ENCODE peak calls at places on chromosome 3, in four cellular contexts. V is K562, S is HepG2, Y is GM12878. N is an unnamed sample.

GRCh38 chr3:181919375-181919774 is 207.7 kb downstream of the SOX2 start:
- DNase-seq in V (no peak), S (no peak), Y (no peak), N (no peak)

GRCh38 chr3:52259448-52259847 is 13.9 kb downstream of the PPM1M start:
- DNase-seq in V (no peak), S (no peak), Y (no peak), N (no peak)

GRCh38 chr3:46851364-46852328 is 11.6 kb downstream of the MYL3 start:
- DNase-seq in V (no peak), S (no peak), Y (no peak), N (no peak)

GRCh38 chr3:188049890-188050530 is 103.9 kb upstream of the LPP start:
- DNase-seq in V (no peak), S (no peak), Y (no peak), N (no peak)

GRCh38 chr3:81716870-81717509 is 44.5 kb downstream of the GBE1 start:
- DNase-seq in V (peak; percentile 5), S (peak; percentile 86), Y (no peak), N (peak; percentile 3)

GRCh38 chr3:179088306-179088705 is 16.7 kb upstream of the ZMAT3 start:
- DNase-seq in V (peak; percentile 62), S (no peak), Y (no peak), N (peak; percentile 9)

GRCh38 chr3:112767177-112767576 is 79.5 kb downstream of the CD200R1L start:
- DNase-seq in V (no peak), S (no peak), Y (peak; percentile 24), N (no peak)

GRCh38 chr3:5757213-5757804 is 569.8 kb downstream of the EDEM1 start:
- DNase-seq in V (no peak), S (no peak), Y (peak; percentile 35), N (no peak)

GRCh38 chr3:23607184-23607847 is 198.4 kb upstream of the UBE2E1 start:
- DNase-seq in V (no peak), S (no peak), Y (no peak), N (no peak)

GRCh38 chr3:16145176-16145575 is 29.3 kb upstream of the GALNT15 start:
- DNase-seq in V (no peak), S (no peak), Y (no peak), N (no peak)

GRCh38 chr3:99647081-99647480 is 8.7 kb downstream of the COL8A1 start:
- DNase-seq in V (no peak), S (no peak), Y (no peak), N (no peak)

GRCh38 chr3:36380171-36381031 is at the start of gene STAC:
- DNase-seq in V (no peak), S (no peak), Y (no peak), N (peak; percentile 67)

GRCh38 chr3:191762323-191762960 is 301.5 kb downstream of the PYDC2 start:
- DNase-seq in V (no peak), S (peak; percentile 95), Y (no peak), N (peak; percentile 60)

GRCh38 chr3:180538493-180538892 is 63.5 kb upstream of the TTC14 start:
- DNase-seq in V (no peak), S (no peak), Y (no peak), N (no peak)

GRCh38 chr3:180447156-180447555 is 154.8 kb upstream of the TTC14 start:
- DNase-seq in V (no peak), S (no peak), Y (no peak), N (no peak)

GRCh38 chr3:120645083-120645800 is 36.8 kb downstream of the HGD start:
- DNase-seq in V (no peak), S (no peak), Y (no peak), N (no peak)

GRCh38 chr3:47613723-47614122 is 35.1 kb upstream of the CSPG5 start:
- DNase-seq in V (no peak), S (no peak), Y (no peak), N (no peak)

GRCh38 chr3:184066211-184066610 is 13.4 kb downstream of the HTR3C start:
- DNase-seq in V (no peak), S (no peak), Y (no peak), N (no peak)

GRCh38 chr3:127408684-127409420 is 121.0 kb upstream of the PRR20G start:
- DNase-seq in V (no peak), S (no peak), Y (no peak), N (peak; percentile 59)

GRCh38 chr3:50550079-50550736 is 17.3 kb downstream of the C3orf18 start:
- DNase-seq in V (peak; percentile 69), S (peak; percentile 36), Y (no peak), N (peak; percentile 89)

DNA sequence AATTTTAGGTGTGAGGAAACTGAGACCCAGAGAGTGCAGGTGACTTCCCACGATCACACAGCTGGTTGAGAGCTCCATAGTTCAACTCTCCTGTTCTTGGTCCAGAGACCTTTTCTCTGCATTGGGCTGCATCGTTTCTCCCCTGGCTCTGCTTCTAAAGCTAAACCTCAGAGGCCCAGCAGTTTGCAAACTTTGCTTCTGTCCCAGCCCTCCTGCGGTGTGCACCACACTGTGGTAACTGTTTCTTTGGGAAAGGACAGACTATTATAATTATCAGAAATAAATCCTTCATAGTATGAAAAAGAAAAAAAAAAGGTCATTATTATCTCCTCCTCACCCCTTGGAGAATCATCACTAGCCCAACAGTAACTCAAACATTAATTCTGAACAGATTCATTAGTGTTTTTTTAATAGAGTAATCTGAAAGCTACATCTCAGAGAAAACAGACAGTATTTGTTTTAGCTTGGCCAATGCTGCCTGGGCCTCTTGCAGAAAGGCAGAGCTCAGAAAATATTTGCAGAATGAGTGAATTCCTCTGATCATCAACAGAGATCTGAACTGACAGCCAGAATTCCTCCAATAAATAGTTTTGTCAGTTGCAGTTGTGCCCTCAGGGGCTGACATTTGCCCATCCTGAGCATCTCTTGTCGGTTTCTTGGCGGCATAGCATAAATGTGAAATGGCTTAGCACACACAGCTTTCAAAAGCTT is 52.9 kb downstream of the BFSP2 start:
- DNase-seq in V (no peak), S (peak; percentile 78), Y (no peak), N (no peak)
- TF ChIP-seq JUNB in V (no peak), S (no peak), Y (no peak), N (no peak)

GRCh38 chr3:31924628-31925270 is 56.3 kb downstream of the OSBPL10 start:
- DNase-seq in V (no peak), S (no peak), Y (no peak), N (no peak)

GRCh38 chr3:31925271-31925630 is 55.8 kb downstream of the OSBPL10 start:
- DNase-seq in V (no peak), S (no peak), Y (no peak), N (no peak)

GRCh38 chr3:31929826-31930502 is 51.1 kb downstream of the OSBPL10 start:
- DNase-seq in V (no peak), S (no peak), Y (no peak), N (no peak)

GRCh38 chr3:31927806-31928205 is 53.3 kb downstream of the OSBPL10 start:
- DNase-seq in V (no peak), S (no peak), Y (no peak), N (no peak)

GRCh38 chr3:31926543-31926942 is 54.5 kb downstream of the OSBPL10 start:
- DNase-seq in V (no peak), S (no peak), Y (no peak), N (no peak)
- H3K79me2 ChIP-seq in V (no peaks in the 10 kb centered on the region), S (peaks cover 45% of the 10 kb centered on the region), Y (no peaks in the 10 kb centered on the region), N (peaks cover 100% of the 10 kb centered on the region)

DNA sequence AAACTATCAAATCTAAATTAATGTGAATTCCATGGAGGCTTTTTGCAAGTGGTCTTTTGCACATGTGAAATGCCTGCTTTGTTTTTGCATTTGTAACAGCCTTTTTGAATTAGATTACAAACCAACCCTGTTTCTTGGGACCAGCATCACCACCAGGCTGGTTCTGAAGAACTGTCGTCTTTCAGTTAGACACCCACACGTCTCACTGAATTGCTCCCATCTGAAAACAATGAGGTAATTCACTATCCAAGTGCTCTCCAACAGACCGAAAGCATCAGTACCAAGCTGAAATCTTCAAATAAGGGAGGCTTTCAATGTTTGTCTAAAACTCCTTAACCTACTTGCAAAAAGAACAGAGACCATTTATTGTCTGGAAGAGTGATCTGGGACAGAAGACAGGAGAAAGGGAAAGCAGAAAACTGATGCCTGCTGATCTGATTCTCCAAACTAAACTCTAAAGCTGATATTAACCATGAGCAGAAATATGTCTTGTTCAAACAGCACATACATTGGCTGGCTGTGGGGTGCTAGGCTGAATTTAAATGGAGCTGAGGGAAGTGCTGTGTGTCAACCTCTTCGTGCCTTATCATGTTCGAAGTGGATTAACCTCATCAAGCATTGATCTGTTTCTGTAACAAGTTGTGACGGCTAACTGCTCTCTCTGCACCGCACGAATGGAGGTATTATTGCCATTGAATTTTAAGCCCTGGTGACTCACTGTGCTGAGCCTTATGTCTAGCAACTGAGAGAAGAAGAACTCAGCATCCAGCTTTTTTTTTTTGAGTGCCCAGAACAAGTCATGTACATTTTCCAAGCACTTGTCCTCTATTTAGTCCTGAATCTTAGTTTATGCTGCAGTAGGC is 213.7 kb upstream of the P2RY1 start:
- DNase-seq in V (no peak), S (no peak), Y (no peak), N (no peak)
- H3K27ac ChIP-seq in V (no peak overlapping the region), S (no peak overlapping the region), Y (no peak overlapping the region), N (no peak overlapping the region)

DNA sequence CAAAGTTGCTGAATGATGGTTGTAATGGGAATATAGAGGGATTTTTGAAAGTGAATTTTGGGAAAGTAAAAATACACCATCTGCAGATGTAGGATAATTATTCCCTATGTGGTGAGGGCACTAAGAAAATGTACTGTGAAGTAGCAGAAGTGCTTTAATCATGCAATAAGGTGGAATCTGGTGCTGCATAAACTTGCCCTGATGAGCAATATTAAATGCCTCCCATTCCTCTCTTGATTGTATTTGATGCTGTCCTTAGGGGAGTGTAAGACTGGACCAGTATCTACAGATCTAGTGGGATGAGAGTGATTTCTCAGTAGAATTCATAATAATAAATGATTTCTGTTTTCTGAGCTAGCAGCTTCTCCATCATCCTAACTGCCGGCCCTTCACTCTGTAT is 47.7 kb upstream of the ATP2C1 start:
- DNase-seq in V (no peak), S (no peak), Y (no peak), N (no peak)
- TF ChIP-seq JUNB in V (no peak), S (no peak), Y (no peak), N (no peak)

DNA sequence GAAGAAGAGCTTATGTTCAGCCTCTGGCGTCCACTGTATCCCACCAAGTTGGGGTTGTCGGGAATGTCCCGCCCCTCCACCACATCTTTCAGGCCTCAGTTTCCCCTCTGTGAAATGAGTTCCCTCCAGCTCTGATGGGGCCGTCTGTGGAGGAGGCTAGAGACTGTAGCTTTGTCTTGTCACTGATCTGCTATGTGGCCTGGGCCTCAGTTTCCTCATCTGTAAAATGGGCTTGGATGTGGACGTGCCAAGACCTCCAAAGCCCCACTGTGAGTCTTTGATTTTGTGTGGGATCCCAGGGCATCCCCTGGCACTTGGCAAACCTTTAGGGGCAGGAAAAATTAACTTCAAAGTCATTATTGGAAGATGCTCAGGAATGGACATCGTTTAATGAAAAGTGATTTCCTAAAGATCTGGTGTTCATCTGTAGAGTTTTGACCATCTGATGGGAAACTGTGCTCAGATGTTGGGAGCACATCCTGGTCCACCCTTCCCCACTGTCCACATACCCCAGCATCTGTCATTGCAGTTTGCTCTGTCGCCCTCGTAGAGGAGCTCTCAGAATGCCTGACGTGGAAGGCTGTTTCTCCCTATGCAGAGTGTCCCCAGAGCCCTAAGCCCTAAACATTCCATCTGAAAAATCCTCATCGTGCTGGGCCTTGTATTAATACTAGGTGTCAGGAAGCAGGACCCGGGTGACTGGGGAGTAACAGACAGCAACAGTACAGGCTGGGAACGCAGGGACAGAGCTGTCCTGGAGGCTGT is 28.5 kb downstream of the SLC6A6 start:
- DNase-seq in V (no peak), S (no peak), Y (no peak), N (no peak)
- H3K79me2 ChIP-seq in V (peaks cover 100% of the 10 kb centered on the region), S (peaks cover 7% of the 10 kb centered on the region), Y (peaks cover 41% of the 10 kb centered on the region), N (peaks cover 70% of the 10 kb centered on the region)

GRCh38 chr3:42236611-42237010 is 29.4 kb downstream of the CCK start:
- DNase-seq in V (no peak), S (no peak), Y (no peak), N (no peak)
- H3K27ac ChIP-seq in V (no peak overlapping the region), S (no peak overlapping the region), Y (no peak overlapping the region), N (no peak overlapping the region)

GRCh38 chr3:195531683-195532082 is 11.4 kb downstream of the PPP1R2 start:
- DNase-seq in V (no peak), S (no peak), Y (no peak), N (no peak)
- TF ChIP-seq JUNB in V (no peak), S (no peak), Y (no peak), N (no peak)

N was measured in GM23338.